ENCODE peak calls at places on chromosome 18, in ten cellular contexts. D is HL-60, Z is upper lobe of right lung, C is testis, G is right lobe of liver, W is lower leg skin, K is BE2C, I is nephron progenitor cell, Q is Peyer's patch, H is cardiac muscle cell. Y is an unnamed sample.

GRCh38 chr18:69617888-69618287 is 217.2 kb downstream of the DOK6 start:
- DNase-seq in W (no peak), I (no peak), H (no peak), G (no peak), D (no peak), K (no peak), Q (no peak), Z (no peak), C (no peak), Y (no peak)

GRCh38 chr18:71442830-71443229 is 1101.3 kb downstream of the CBLN2 start:
- DNase-seq in Q (no peak), C (no peak), K (peak; percentile 21), Z (no peak), D (no peak), H (no peak), I (no peak), G (no peak), W (no peak), Y (no peak)

GRCh38 chr18:1090758-1091157 is 186.1 kb downstream of the ADCYAP1 start:
- DNase-seq in D (no peak), W (no peak), K (no peak), H (no peak), Q (no peak), C (no peak), G (no peak), Z (no peak), I (no peak), Y (no peak)

GRCh38 chr18:62354171-62354570 is 29.1 kb downstream of the TNFRSF11A start:
- DNase-seq in W (no peak), Q (no peak), I (no peak), K (no peak), D (no peak), H (no peak), C (no peak), Z (no peak), G (no peak), Y (no peak)

GRCh38 chr18:10286580-10287150 is 167.8 kb upstream of the APCDD1 start:
- DNase-seq in W (peak; percentile 74), Q (no peak), H (no peak), C (no peak), D (no peak), I (no peak), K (no peak), G (no peak), Z (no peak), Y (no peak)

GRCh38 chr18:63178526-63178880 is 141.1 kb downstream of the BCL2 start:
- DNase-seq in Z (no peak), I (no peak), W (peak; percentile 96), Q (no peak), G (no peak), C (peak; percentile 74), K (no peak), H (no peak), D (peak; percentile 64), Y (no peak)

GRCh38 chr18:59559528-59559927 is 137.7 kb downstream of the CCBE1 start:
- DNase-seq in I (no peak), Z (no peak), D (no peak), C (no peak), K (no peak), H (no peak), G (no peak), Q (no peak), W (no peak), Y (no peak)

GRCh38 chr18:8623549-8624106 is 14.4 kb downstream of the RAB12 start:
- DNase-seq in C (no peak), W (no peak), Q (no peak), G (peak; percentile 25), D (peak; percentile 64), Z (peak; percentile 76), I (no peak), K (no peak), H (no peak), Y (no peak)

GRCh38 chr18:2878656-2879330 is 32.0 kb downstream of the EMILIN2 start:
- DNase-seq in H (no peak), C (no peak), Z (no peak), D (no peak), G (no peak), Q (no peak), K (peak; percentile 37), W (peak; percentile 78), I (no peak), Y (no peak)

GRCh38 chr18:45054595-45054994 is 373.9 kb downstream of the SETBP1 start:
- DNase-seq in Q (no peak), W (no peak), Z (no peak), H (no peak), C (no peak), D (no peak), I (no peak), K (no peak), G (no peak), Y (no peak)

DNA sequence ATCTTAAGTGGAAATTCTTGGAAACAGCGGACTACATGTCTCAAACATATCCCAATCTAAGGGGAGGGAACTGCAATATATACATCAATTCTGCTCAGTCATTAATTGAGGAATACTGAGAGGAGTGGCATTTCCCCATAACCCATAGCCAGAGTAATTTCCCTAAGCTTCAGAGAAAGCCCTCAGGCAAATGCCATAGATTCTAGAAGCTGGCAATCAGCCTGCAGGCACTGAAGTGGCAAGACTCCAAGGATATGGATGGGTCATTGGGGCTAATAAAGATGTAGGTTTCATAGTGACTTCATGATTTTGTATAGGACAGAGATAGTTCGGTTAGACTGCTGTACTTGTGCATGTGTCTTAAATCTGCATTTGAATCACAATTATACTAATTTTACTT is 1960.5 kb upstream of the PIK3C3 start:
- DNase-seq in I (no peak), D (no peak), W (no peak), G (no peak), Q (no peak), K (no peak), Z (no peak), C (no peak), H (no peak), Y (no peak)
- TF ChIP-seq CTCF in I (no peak), D (no peak), W (no peak), G (no peak), Q (no peak), K (no peak), Z (no peak), C (no peak), H (no peak), Y (no peak)

DNA sequence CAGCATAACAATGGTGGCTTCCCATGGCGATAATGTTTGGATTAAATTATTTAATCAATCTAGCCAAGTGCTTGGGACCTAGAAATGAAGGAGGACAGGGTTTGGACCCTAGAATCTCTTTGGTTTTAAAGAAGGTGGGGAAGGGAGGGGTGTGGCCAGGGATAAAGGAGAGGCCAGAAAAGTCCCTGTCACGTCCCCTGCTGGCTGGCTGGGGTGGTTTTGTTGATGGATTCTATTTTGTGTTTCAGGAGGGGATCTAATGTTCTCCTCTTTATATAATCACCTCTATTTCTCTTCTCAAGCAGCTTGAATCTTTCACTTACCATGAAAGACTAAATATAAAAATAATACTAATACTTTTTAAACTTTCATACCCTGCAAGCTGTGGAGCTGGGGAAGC is 52.6 kb upstream of the GALR1 start:
- DNase-seq in I (no peak), C (no peak), W (no peak), Z (no peak), G (no peak), D (no peak), K (no peak), Q (no peak), H (no peak), Y (no peak)
- TF ChIP-seq CTCF in I (no peak), C (no peak), W (no peak), Z (no peak), G (no peak), D (no peak), K (no peak), Q (no peak), H (peak; percentile 18), Y (no peak)

GRCh38 chr18:48961547-48961946 is 10.8 kb upstream of the SMAD7 start:
- DNase-seq in G (no peak), Q (no peak), H (no peak), W (no peak), D (no peak), C (no peak), I (no peak), K (no peak), Z (no peak), Y (no peak)

GRCh38 chr18:48963555-48964480 is 13.1 kb upstream of the SMAD7 start:
- DNase-seq in Q (no peak), K (no peak), Z (no peak), H (no peak), C (no peak), D (no peak), G (no peak), W (no peak), I (no peak), Y (no peak)

GRCh38 chr18:48959921-48960920 is 9.5 kb upstream of the SMAD7 start:
- DNase-seq in W (no peak), C (no peak), Z (no peak), I (no peak), H (no peak), Q (no peak), K (no peak), D (no peak), G (no peak), Y (no peak)

GRCh38 chr18:48962252-48962856 is 11.6 kb upstream of the SMAD7 start:
- DNase-seq in K (no peak), G (no peak), C (no peak), D (no peak), H (no peak), I (no peak), Q (no peak), W (no peak), Z (no peak), Y (no peak)

DNA sequence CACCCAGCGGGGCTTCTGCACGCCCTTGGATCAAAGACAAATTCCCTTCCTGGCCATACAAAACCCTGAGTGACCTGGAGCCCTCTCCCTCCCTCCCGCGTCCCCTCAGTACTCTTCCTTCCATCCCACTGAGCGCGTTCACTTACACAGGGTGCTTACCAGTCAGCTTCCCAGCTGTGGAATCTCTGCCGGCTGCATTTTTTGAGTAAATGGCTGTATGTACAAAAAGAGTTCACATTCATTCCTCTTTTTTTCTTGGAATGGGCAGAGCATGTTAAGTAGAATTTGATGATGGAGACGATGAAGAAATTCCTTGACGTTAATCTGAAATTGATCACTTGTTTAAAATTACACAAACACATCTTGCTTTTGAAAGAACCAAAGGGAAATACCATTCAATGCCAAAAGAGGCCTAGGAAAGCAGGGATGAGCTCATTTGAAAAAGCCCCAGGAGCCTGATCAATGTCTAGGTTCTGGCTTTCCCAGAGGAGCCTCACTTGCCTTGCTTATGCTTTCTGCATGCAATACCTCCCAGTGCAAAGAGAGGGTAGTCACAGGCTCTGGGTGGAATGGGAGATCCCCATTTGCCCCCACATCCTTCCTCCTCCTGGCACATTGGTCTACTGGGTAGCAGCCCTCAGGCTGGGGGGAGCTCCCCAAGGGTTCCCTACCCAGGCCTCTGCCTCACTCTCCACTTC is 12.2 kb upstream of the SMAD7 start:
- DNase-seq in Z (no peak), W (no peak), H (no peak), Q (no peak), G (no peak), K (no peak), C (no peak), D (no peak), I (no peak), Y (no peak)
- TF ChIP-seq CTCF in Z (no peak), W (no peak), H (no peak), Q (no peak), G (no peak), K (no peak), C (no peak), D (no peak), I (no peak), Y (no peak)

DNA sequence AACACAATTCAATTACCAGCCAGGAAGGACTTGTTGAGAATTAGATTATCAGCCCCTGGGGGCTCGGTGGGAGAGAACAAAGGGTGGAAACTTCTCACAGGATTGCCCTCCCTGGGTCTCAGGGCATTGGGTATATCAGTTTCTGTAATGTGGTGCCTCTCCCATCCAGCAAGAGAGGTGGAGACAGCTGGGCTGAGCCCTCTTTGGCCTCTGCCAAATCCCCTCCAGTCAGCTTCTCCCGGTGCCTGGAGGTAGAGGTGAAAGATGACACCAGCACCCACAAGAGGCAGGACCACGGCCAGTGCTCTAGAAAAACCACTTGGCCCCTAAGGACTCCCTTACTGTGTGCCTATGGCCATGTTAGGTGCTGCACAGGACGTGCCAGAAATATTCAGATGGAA is 179.7 kb downstream of the HAUS1 start:
- DNase-seq in W (no peak), Q (no peak), G (no peak), C (no peak), D (no peak), I (peak; percentile 38), K (peak; percentile 78), H (peak; percentile 84), Z (no peak), Y (no peak)
- TF ChIP-seq CTCF in W (no peak), Q (no peak), G (no peak), C (no peak), D (no peak), I (no peak), K (no peak), H (no peak), Z (no peak), Y (no peak)

Y was measured in omental fat pad.